ENCODE peak calls at places on chromosomes 12 and 14, in eight cellular contexts. One of them, this sample, is unnamed.

GRCh38 chr14:96574633-96575191 is 72.5 kb downstream of the PAPOLA start:
- DNase-seq in psoas muscle: no peak
- DNase-seq in left ventricle myocardium inferior: no peak
- DNase-seq in SK-N-SH: no peak
- DNase-seq in GM23248: peak; percentile 90
- DNase-seq in fibroblast of lung: peak; percentile 79
- DNase-seq in breast epithelium: no peak
- DNase-seq in CD8-positive, alpha-beta T cell: no peak
- DNase-seq in this sample: no peak

GRCh38 chr12:23950011-23950774 is 723 bp upstream of the SOX5 start:
- DNase-seq in psoas muscle: no peak
- DNase-seq in left ventricle myocardium inferior: no peak
- DNase-seq in SK-N-SH: peak; percentile 21
- DNase-seq in GM23248: peak; percentile 1
- DNase-seq in fibroblast of lung: peak; percentile 23
- DNase-seq in breast epithelium: no peak
- DNase-seq in CD8-positive, alpha-beta T cell: no peak
- DNase-seq in this sample: no peak

GRCh38 chr12:32083489-32083888 is 23.2 kb upstream of the BICD1 start:
- DNase-seq in psoas muscle: no peak
- DNase-seq in left ventricle myocardium inferior: no peak
- DNase-seq in SK-N-SH: no peak
- DNase-seq in GM23248: peak; percentile 85
- DNase-seq in fibroblast of lung: peak; percentile 84
- DNase-seq in breast epithelium: no peak
- DNase-seq in CD8-positive, alpha-beta T cell: no peak
- DNase-seq in this sample: no peak

GRCh38 chr14:59060841-59061240 is 127.6 kb upstream of the DAAM1 start:
- DNase-seq in psoas muscle: no peak
- DNase-seq in left ventricle myocardium inferior: no peak
- DNase-seq in SK-N-SH: no peak
- DNase-seq in GM23248: no peak
- DNase-seq in fibroblast of lung: peak; percentile 15
- DNase-seq in breast epithelium: no peak
- DNase-seq in CD8-positive, alpha-beta T cell: no peak
- DNase-seq in this sample: no peak

GRCh38 chr14:99745307-99745951 is 47.8 kb upstream of the EML1 start:
- DNase-seq in psoas muscle: no peak
- DNase-seq in left ventricle myocardium inferior: no peak
- DNase-seq in SK-N-SH: no peak
- DNase-seq in GM23248: peak; percentile 59
- DNase-seq in fibroblast of lung: peak; percentile 95
- DNase-seq in breast epithelium: no peak
- DNase-seq in CD8-positive, alpha-beta T cell: no peak
- DNase-seq in this sample: no peak

GRCh38 chr12:92068441-92068840 is 77.2 kb downstream of the BTG1 start:
- DNase-seq in psoas muscle: no peak
- DNase-seq in left ventricle myocardium inferior: no peak
- DNase-seq in SK-N-SH: peak; percentile 24
- DNase-seq in GM23248: no peak
- DNase-seq in fibroblast of lung: no peak
- DNase-seq in breast epithelium: no peak
- DNase-seq in CD8-positive, alpha-beta T cell: no peak
- DNase-seq in this sample: no peak

GRCh38 chr12:105177208-105177607 is 58.8 kb downstream of the APPL2 start:
- DNase-seq in psoas muscle: no peak
- DNase-seq in left ventricle myocardium inferior: no peak
- DNase-seq in SK-N-SH: no peak
- DNase-seq in GM23248: no peak
- DNase-seq in fibroblast of lung: no peak
- DNase-seq in breast epithelium: no peak
- DNase-seq in CD8-positive, alpha-beta T cell: no peak
- DNase-seq in this sample: no peak

GRCh38 chr12:112974904-112975303 is 3.4 kb upstream of the OAS2 start:
- DNase-seq in psoas muscle: no peak
- DNase-seq in left ventricle myocardium inferior: no peak
- DNase-seq in SK-N-SH: no peak
- DNase-seq in GM23248: no peak
- DNase-seq in fibroblast of lung: no peak
- DNase-seq in breast epithelium: no peak
- DNase-seq in CD8-positive, alpha-beta T cell: no peak
- DNase-seq in this sample: no peak

GRCh38 chr12:44342371-44342770 is 506.5 kb downstream of the TMEM117 start:
- DNase-seq in psoas muscle: no peak
- DNase-seq in left ventricle myocardium inferior: no peak
- DNase-seq in SK-N-SH: no peak
- DNase-seq in GM23248: no peak
- DNase-seq in fibroblast of lung: no peak
- DNase-seq in breast epithelium: no peak
- DNase-seq in CD8-positive, alpha-beta T cell: no peak
- DNase-seq in this sample: no peak

GRCh38 chr14:52124791-52125661 is 56.2 kb upstream of the NID2 start:
- DNase-seq in psoas muscle: no peak
- DNase-seq in left ventricle myocardium inferior: no peak
- DNase-seq in SK-N-SH: no peak
- DNase-seq in GM23248: peak; percentile 91
- DNase-seq in fibroblast of lung: peak; percentile 67
- DNase-seq in breast epithelium: no peak
- DNase-seq in CD8-positive, alpha-beta T cell: no peak
- DNase-seq in this sample: peak; percentile 14

GRCh38 chr12:12648951-12649650 is 37.4 kb downstream of the CREBL2 start:
- DNase-seq in psoas muscle: no peak
- DNase-seq in left ventricle myocardium inferior: no peak
- DNase-seq in SK-N-SH: no peak
- DNase-seq in GM23248: no peak
- DNase-seq in fibroblast of lung: no peak
- DNase-seq in breast epithelium: no peak
- DNase-seq in CD8-positive, alpha-beta T cell: no peak
- DNase-seq in this sample: no peak
- H3K9me3 ChIP-seq in psoas muscle: peaks cover 27% of the 10 kb centered on the region
- H3K9me3 ChIP-seq in left ventricle myocardium inferior: peaks cover 27% of the 10 kb centered on the region
- H3K9me3 ChIP-seq in SK-N-SH: peaks cover 6% of the 10 kb centered on the region
- H3K9me3 ChIP-seq in GM23248: peaks cover 3% of the 10 kb centered on the region
- H3K9me3 ChIP-seq in fibroblast of lung: no peaks in the 10 kb centered on the region
- H3K9me3 ChIP-seq in breast epithelium: peaks cover 24% of the 10 kb centered on the region
- H3K9me3 ChIP-seq in CD8-positive, alpha-beta T cell: peaks cover 26% of the 10 kb centered on the region
- H3K9me3 ChIP-seq in this sample: peaks cover 29% of the 10 kb centered on the region

DNA sequence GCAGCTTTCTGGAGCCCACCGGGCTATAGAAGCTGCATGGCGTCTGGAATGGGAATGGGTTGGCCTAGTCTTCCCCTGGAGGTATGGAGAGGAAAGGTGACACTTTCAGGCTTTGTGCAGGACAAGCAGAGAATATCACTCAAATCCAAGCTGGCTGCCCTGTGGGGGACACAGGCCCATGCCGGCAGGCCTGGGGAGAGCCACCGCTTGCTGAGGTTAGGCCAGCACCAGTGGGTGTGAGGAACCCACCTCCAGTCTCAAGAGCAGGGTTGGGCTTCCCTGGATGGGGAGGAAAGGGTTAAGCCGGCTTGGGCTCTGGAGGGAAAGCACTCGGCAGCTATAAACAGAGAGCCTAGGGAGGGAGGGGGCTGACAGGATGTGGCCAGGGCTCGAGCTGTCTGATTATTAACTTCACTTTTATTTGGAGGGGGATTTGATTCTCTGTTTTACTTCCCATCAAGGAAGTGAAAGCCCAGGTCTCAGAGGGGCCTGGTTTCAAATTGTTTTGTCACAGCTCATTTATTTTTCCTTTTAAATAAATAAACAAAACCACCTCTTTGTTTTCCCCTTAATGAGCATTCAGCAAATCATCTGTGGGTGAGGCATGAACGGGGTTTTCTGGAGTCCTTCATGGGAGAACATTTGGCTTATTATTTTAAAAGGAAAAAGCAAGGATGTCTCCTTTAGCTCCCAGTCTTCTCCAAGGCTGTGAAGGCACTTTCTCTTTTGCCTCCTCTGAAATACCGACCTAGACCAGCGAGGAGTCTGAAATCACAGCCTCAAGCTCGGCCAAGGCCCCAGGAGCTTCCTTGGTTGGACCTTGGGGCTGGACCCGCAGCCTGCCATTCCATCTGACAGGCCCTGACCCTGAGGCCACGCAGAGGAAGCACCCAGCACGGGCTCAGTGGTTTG is 21.8 kb upstream of the ZFP36L1 start:
- DNase-seq in psoas muscle: no peak
- DNase-seq in left ventricle myocardium inferior: no peak
- DNase-seq in SK-N-SH: peak; percentile 71
- DNase-seq in GM23248: peak; percentile 66
- DNase-seq in fibroblast of lung: peak; percentile 72
- DNase-seq in breast epithelium: peak; percentile 36
- DNase-seq in CD8-positive, alpha-beta T cell: peak; percentile 70
- DNase-seq in this sample: peak; percentile 82
- H3K27ac ChIP-seq in psoas muscle: peak overlapping the region; percentile 99
- H3K27ac ChIP-seq in left ventricle myocardium inferior: peak overlapping the region; percentile 99
- H3K27ac ChIP-seq in SK-N-SH: peak overlapping the region; percentile 66
- H3K27ac ChIP-seq in GM23248: peak overlapping the region; percentile 92
- H3K27ac ChIP-seq in fibroblast of lung: peak overlapping the region; percentile 93
- H3K27ac ChIP-seq in breast epithelium: peak overlapping the region; percentile 99
- H3K27ac ChIP-seq in CD8-positive, alpha-beta T cell: peak overlapping the region; percentile 77
- H3K27ac ChIP-seq in this sample: peak overlapping the region; percentile 81

DNA sequence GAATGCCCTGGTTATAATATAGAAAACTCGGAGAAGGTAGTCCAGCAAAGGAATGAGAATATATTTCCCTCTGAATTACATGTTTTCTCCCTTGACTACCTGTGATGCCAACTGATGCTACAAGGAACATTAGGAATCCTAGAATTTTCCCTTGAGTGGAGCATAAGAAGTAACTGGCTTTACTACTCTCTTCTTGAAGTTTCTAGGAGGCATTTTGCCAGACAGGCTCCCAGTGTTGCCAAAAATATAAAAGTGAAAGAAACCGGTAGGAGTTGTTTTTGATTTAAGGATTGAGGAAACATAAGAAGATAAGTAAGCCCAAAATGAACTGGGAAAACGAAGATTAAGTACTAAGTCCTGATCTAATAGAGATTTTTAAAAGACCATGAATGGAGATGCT is 693.4 kb downstream of the NOVA1 start:
- DNase-seq in psoas muscle: no peak
- DNase-seq in left ventricle myocardium inferior: no peak
- DNase-seq in SK-N-SH: no peak
- DNase-seq in GM23248: no peak
- DNase-seq in fibroblast of lung: no peak
- DNase-seq in breast epithelium: no peak
- DNase-seq in CD8-positive, alpha-beta T cell: no peak
- DNase-seq in this sample: no peak
- H3K9me3 ChIP-seq in psoas muscle: no peaks in the 10 kb centered on the region
- H3K9me3 ChIP-seq in left ventricle myocardium inferior: no peaks in the 10 kb centered on the region
- H3K9me3 ChIP-seq in SK-N-SH: no peaks in the 10 kb centered on the region
- H3K9me3 ChIP-seq in GM23248: no peaks in the 10 kb centered on the region
- H3K9me3 ChIP-seq in fibroblast of lung: no peaks in the 10 kb centered on the region
- H3K9me3 ChIP-seq in breast epithelium: no peaks in the 10 kb centered on the region
- H3K9me3 ChIP-seq in CD8-positive, alpha-beta T cell: no peaks in the 10 kb centered on the region
- H3K9me3 ChIP-seq in this sample: no peaks in the 10 kb centered on the region

GRCh38 chr12:131833896-131834641 is 5.9 kb downstream of the MMP17 start:
- DNase-seq in psoas muscle: no peak
- DNase-seq in left ventricle myocardium inferior: no peak
- DNase-seq in SK-N-SH: peak; percentile 87
- DNase-seq in GM23248: peak; percentile 60
- DNase-seq in fibroblast of lung: peak; percentile 37
- DNase-seq in breast epithelium: no peak
- DNase-seq in CD8-positive, alpha-beta T cell: no peak
- DNase-seq in this sample: no peak
- H3K27ac ChIP-seq in psoas muscle: no peak overlapping the region
- H3K27ac ChIP-seq in left ventricle myocardium inferior: no peak overlapping the region
- H3K27ac ChIP-seq in SK-N-SH: no peak overlapping the region
- H3K27ac ChIP-seq in GM23248: no peak overlapping the region
- H3K27ac ChIP-seq in fibroblast of lung: no peak overlapping the region
- H3K27ac ChIP-seq in breast epithelium: no peak overlapping the region
- H3K27ac ChIP-seq in CD8-positive, alpha-beta T cell: no peak overlapping the region
- H3K27ac ChIP-seq in this sample: no peak overlapping the region

This sample was measured in CD4-positive, alpha-beta memory T cell.